ENCODE peak calls at places on chromosomes 1 and 21, in eight cellular contexts. One of them, this sample, is unnamed.

GRCh38 chr1:87805661-87806376 is 477.1 kb downstream of the LMO4 start:
- DNase-seq in GM12864: no peak
- DNase-seq in upper lobe of right lung: no peak
- DNase-seq in A549: peak; percentile 13
- DNase-seq in choroid plexus epithelial cell: peak; percentile 27
- DNase-seq in fibroblast of pulmonary artery: peak; percentile 64
- DNase-seq in brain microvascular endothelial cell: no peak
- DNase-seq in cardiac muscle cell: peak; percentile 69
- DNase-seq in this sample: no peak

GRCh38 chr1:6148497-6149241 is 31.5 kb downstream of the CHD5 start:
- DNase-seq in GM12864: no peak
- DNase-seq in upper lobe of right lung: peak; percentile 79
- DNase-seq in A549: peak; percentile 54
- DNase-seq in choroid plexus epithelial cell: peak; percentile 32
- DNase-seq in fibroblast of pulmonary artery: peak; percentile 22
- DNase-seq in brain microvascular endothelial cell: peak; percentile 22
- DNase-seq in cardiac muscle cell: peak; percentile 38
- DNase-seq in this sample: peak; percentile 53

GRCh38 chr21:44962481-44962966 is 22.7 kb downstream of the SLX9 start:
- DNase-seq in GM12864: no peak
- DNase-seq in upper lobe of right lung: no peak
- DNase-seq in A549: no peak
- DNase-seq in choroid plexus epithelial cell: peak; percentile 100
- DNase-seq in fibroblast of pulmonary artery: peak; percentile 99
- DNase-seq in brain microvascular endothelial cell: peak; percentile 97
- DNase-seq in cardiac muscle cell: peak; percentile 98
- DNase-seq in this sample: no peak

GRCh38 chr1:21050031-21050430 is 126.7 kb downstream of the EIF4G3 start:
- DNase-seq in GM12864: no peak
- DNase-seq in upper lobe of right lung: no peak
- DNase-seq in A549: no peak
- DNase-seq in choroid plexus epithelial cell: peak; percentile 92
- DNase-seq in fibroblast of pulmonary artery: peak; percentile 81
- DNase-seq in brain microvascular endothelial cell: peak; percentile 42
- DNase-seq in cardiac muscle cell: peak; percentile 81
- DNase-seq in this sample: no peak

GRCh38 chr1:227315500-227316346 is 2.6 kb downstream of the CDC42BPA start:
- DNase-seq in GM12864: no peak
- DNase-seq in upper lobe of right lung: no peak
- DNase-seq in A549: peak; percentile 39
- DNase-seq in choroid plexus epithelial cell: peak; percentile 78
- DNase-seq in fibroblast of pulmonary artery: peak; percentile 83
- DNase-seq in brain microvascular endothelial cell: peak; percentile 45
- DNase-seq in cardiac muscle cell: peak; percentile 81
- DNase-seq in this sample: no peak

GRCh38 chr1:204830671-204831585 is 39.7 kb upstream of the NFASC start:
- DNase-seq in GM12864: no peak
- DNase-seq in upper lobe of right lung: no peak
- DNase-seq in A549: no peak
- DNase-seq in choroid plexus epithelial cell: no peak
- DNase-seq in fibroblast of pulmonary artery: no peak
- DNase-seq in brain microvascular endothelial cell: no peak
- DNase-seq in cardiac muscle cell: no peak
- DNase-seq in this sample: no peak

GRCh38 chr21:16455978-16456377 is 726.2 kb downstream of the USP25 start:
- DNase-seq in GM12864: no peak
- DNase-seq in upper lobe of right lung: no peak
- DNase-seq in A549: no peak
- DNase-seq in choroid plexus epithelial cell: peak; percentile 33
- DNase-seq in fibroblast of pulmonary artery: no peak
- DNase-seq in brain microvascular endothelial cell: no peak
- DNase-seq in cardiac muscle cell: no peak
- DNase-seq in this sample: no peak

GRCh38 chr1:226063362-226064167 is 1.0 kb downstream of the H3-3A start:
- DNase-seq in GM12864: no peak
- DNase-seq in upper lobe of right lung: peak; percentile 72
- DNase-seq in A549: peak; percentile 15
- DNase-seq in choroid plexus epithelial cell: peak; percentile 47
- DNase-seq in fibroblast of pulmonary artery: peak; percentile 40
- DNase-seq in brain microvascular endothelial cell: peak; percentile 25
- DNase-seq in cardiac muscle cell: peak; percentile 45
- DNase-seq in this sample: peak; percentile 29

GRCh38 chr1:183812686-183813569 is 8.0 kb downstream of the RGL1 start:
- DNase-seq in GM12864: no peak
- DNase-seq in upper lobe of right lung: no peak
- DNase-seq in A549: no peak
- DNase-seq in choroid plexus epithelial cell: peak; percentile 78
- DNase-seq in fibroblast of pulmonary artery: peak; percentile 72
- DNase-seq in brain microvascular endothelial cell: peak; percentile 74
- DNase-seq in cardiac muscle cell: peak; percentile 69
- DNase-seq in this sample: no peak

GRCh38 chr1:226653311-226653921 is 85.7 kb downstream of the ITPKB start:
- DNase-seq in GM12864: no peak
- DNase-seq in upper lobe of right lung: no peak
- DNase-seq in A549: no peak
- DNase-seq in choroid plexus epithelial cell: no peak
- DNase-seq in fibroblast of pulmonary artery: no peak
- DNase-seq in brain microvascular endothelial cell: no peak
- DNase-seq in cardiac muscle cell: no peak
- DNase-seq in this sample: no peak

GRCh38 chr1:36269408-36269838 is 36.7 kb upstream of the SH3D21 start:
- DNase-seq in GM12864: no peak
- DNase-seq in upper lobe of right lung: no peak
- DNase-seq in A549: no peak
- DNase-seq in choroid plexus epithelial cell: peak; percentile 56
- DNase-seq in fibroblast of pulmonary artery: peak; percentile 34
- DNase-seq in brain microvascular endothelial cell: no peak
- DNase-seq in cardiac muscle cell: peak; percentile 37
- DNase-seq in this sample: no peak

GRCh38 chr21:33815153-33815707 is 100.4 kb downstream of the ATP5PO start:
- DNase-seq in GM12864: no peak
- DNase-seq in upper lobe of right lung: no peak
- DNase-seq in A549: no peak
- DNase-seq in choroid plexus epithelial cell: no peak
- DNase-seq in fibroblast of pulmonary artery: no peak
- DNase-seq in brain microvascular endothelial cell: no peak
- DNase-seq in cardiac muscle cell: no peak
- DNase-seq in this sample: no peak

GRCh38 chr1:183887826-183888819 is 83.2 kb downstream of the RGL1 start:
- DNase-seq in GM12864: no peak
- DNase-seq in upper lobe of right lung: no peak
- DNase-seq in A549: no peak
- DNase-seq in choroid plexus epithelial cell: peak; percentile 40
- DNase-seq in fibroblast of pulmonary artery: no peak
- DNase-seq in brain microvascular endothelial cell: no peak
- DNase-seq in cardiac muscle cell: no peak
- DNase-seq in this sample: no peak

GRCh38 chr1:28078262-28078661 is 10.1 kb downstream of the EYA3 start:
- DNase-seq in GM12864: no peak
- DNase-seq in upper lobe of right lung: no peak
- DNase-seq in A549: no peak
- DNase-seq in choroid plexus epithelial cell: peak; percentile 38
- DNase-seq in fibroblast of pulmonary artery: no peak
- DNase-seq in brain microvascular endothelial cell: no peak
- DNase-seq in cardiac muscle cell: no peak
- DNase-seq in this sample: no peak

GRCh38 chr21:24941316-24942185 is 665.7 kb downstream of the MRPL39 start:
- DNase-seq in GM12864: no peak
- DNase-seq in upper lobe of right lung: no peak
- DNase-seq in A549: no peak
- DNase-seq in choroid plexus epithelial cell: no peak
- DNase-seq in fibroblast of pulmonary artery: no peak
- DNase-seq in brain microvascular endothelial cell: no peak
- DNase-seq in cardiac muscle cell: no peak
- DNase-seq in this sample: no peak

GRCh38 chr1:173255214-173255813 is 48.2 kb upstream of the TNFSF4 start:
- DNase-seq in GM12864: no peak
- DNase-seq in upper lobe of right lung: no peak
- DNase-seq in A549: peak; percentile 41
- DNase-seq in choroid plexus epithelial cell: peak; percentile 79
- DNase-seq in fibroblast of pulmonary artery: peak; percentile 74
- DNase-seq in brain microvascular endothelial cell: peak; percentile 52
- DNase-seq in cardiac muscle cell: peak; percentile 69
- DNase-seq in this sample: no peak

GRCh38 chr1:66809736-66810326 is 8.8 kb upstream of the INSL5 start:
- DNase-seq in GM12864: no peak
- DNase-seq in upper lobe of right lung: no peak
- DNase-seq in A549: no peak
- DNase-seq in choroid plexus epithelial cell: peak; percentile 74
- DNase-seq in fibroblast of pulmonary artery: peak; percentile 39
- DNase-seq in brain microvascular endothelial cell: peak; percentile 45
- DNase-seq in cardiac muscle cell: peak; percentile 38
- DNase-seq in this sample: no peak

GRCh38 chr1:70101774-70102173 is 103.6 kb downstream of the LRRC40 start:
- DNase-seq in GM12864: no peak
- DNase-seq in upper lobe of right lung: no peak
- DNase-seq in A549: no peak
- DNase-seq in choroid plexus epithelial cell: no peak
- DNase-seq in fibroblast of pulmonary artery: no peak
- DNase-seq in brain microvascular endothelial cell: no peak
- DNase-seq in cardiac muscle cell: no peak
- DNase-seq in this sample: no peak

GRCh38 chr1:206128192-206128591 is 11.0 kb upstream of the AVPR1B start:
- DNase-seq in GM12864: no peak
- DNase-seq in upper lobe of right lung: no peak
- DNase-seq in A549: no peak
- DNase-seq in choroid plexus epithelial cell: no peak
- DNase-seq in fibroblast of pulmonary artery: peak; percentile 4
- DNase-seq in brain microvascular endothelial cell: no peak
- DNase-seq in cardiac muscle cell: no peak
- DNase-seq in this sample: no peak

GRCh38 chr1:110421159-110421777 is 13.8 kb upstream of the LAMTOR5 start:
- DNase-seq in GM12864: no peak
- DNase-seq in upper lobe of right lung: no peak
- DNase-seq in A549: no peak
- DNase-seq in choroid plexus epithelial cell: peak; percentile 74
- DNase-seq in fibroblast of pulmonary artery: peak; percentile 38
- DNase-seq in brain microvascular endothelial cell: peak; percentile 66
- DNase-seq in cardiac muscle cell: peak; percentile 49
- DNase-seq in this sample: no peak

GRCh38 chr1:106325600-106325999 is 730.9 kb upstream of the PRMT6 start:
- DNase-seq in GM12864: no peak
- DNase-seq in upper lobe of right lung: no peak
- DNase-seq in A549: no peak
- DNase-seq in choroid plexus epithelial cell: no peak
- DNase-seq in fibroblast of pulmonary artery: no peak
- DNase-seq in brain microvascular endothelial cell: no peak
- DNase-seq in cardiac muscle cell: no peak
- DNase-seq in this sample: no peak

GRCh38 chr1:20847619-20848080 is 60.5 kb upstream of the HP1BP3 start:
- DNase-seq in GM12864: no peak
- DNase-seq in upper lobe of right lung: no peak
- DNase-seq in A549: peak; percentile 7
- DNase-seq in choroid plexus epithelial cell: peak; percentile 72
- DNase-seq in fibroblast of pulmonary artery: peak; percentile 60
- DNase-seq in brain microvascular endothelial cell: no peak
- DNase-seq in cardiac muscle cell: peak; percentile 27
- DNase-seq in this sample: no peak

GRCh38 chr1:121522061-121522759 is 337.4 kb downstream of the SRGAP2C start:
- DNase-seq in GM12864: no peak
- DNase-seq in upper lobe of right lung: no peak
- DNase-seq in A549: no peak
- DNase-seq in choroid plexus epithelial cell: no peak
- DNase-seq in fibroblast of pulmonary artery: no peak
- DNase-seq in brain microvascular endothelial cell: no peak
- DNase-seq in cardiac muscle cell: no peak
- DNase-seq in this sample: no peak

GRCh38 chr1:245398180-245398579 is 243.4 kb downstream of the KIF26B start:
- DNase-seq in GM12864: no peak
- DNase-seq in upper lobe of right lung: no peak
- DNase-seq in A549: no peak
- DNase-seq in choroid plexus epithelial cell: no peak
- DNase-seq in fibroblast of pulmonary artery: no peak
- DNase-seq in brain microvascular endothelial cell: no peak
- DNase-seq in cardiac muscle cell: no peak
- DNase-seq in this sample: no peak

GRCh38 chr1:95366498-95366897 is 132.5 kb downstream of the RWDD3 start:
- DNase-seq in GM12864: no peak
- DNase-seq in upper lobe of right lung: no peak
- DNase-seq in A549: no peak
- DNase-seq in choroid plexus epithelial cell: no peak
- DNase-seq in fibroblast of pulmonary artery: no peak
- DNase-seq in brain microvascular endothelial cell: no peak
- DNase-seq in cardiac muscle cell: no peak
- DNase-seq in this sample: no peak
- TF ChIP-seq CTCF in GM12864: no peak
- TF ChIP-seq CTCF in upper lobe of right lung: no peak
- TF ChIP-seq CTCF in A549: no peak
- TF ChIP-seq CTCF in choroid plexus epithelial cell: no peak
- TF ChIP-seq CTCF in fibroblast of pulmonary artery: no peak
- TF ChIP-seq CTCF in brain microvascular endothelial cell: no peak
- TF ChIP-seq CTCF in cardiac muscle cell: no peak
- TF ChIP-seq CTCF in this sample: no peak

GRCh38 chr1:92748138-92748537 is 36.8 kb downstream of the EVI5 start:
- DNase-seq in GM12864: no peak
- DNase-seq in upper lobe of right lung: no peak
- DNase-seq in A549: no peak
- DNase-seq in choroid plexus epithelial cell: peak; percentile 30
- DNase-seq in fibroblast of pulmonary artery: no peak
- DNase-seq in brain microvascular endothelial cell: no peak
- DNase-seq in cardiac muscle cell: no peak
- DNase-seq in this sample: no peak
- TF ChIP-seq CTCF in GM12864: no peak
- TF ChIP-seq CTCF in upper lobe of right lung: no peak
- TF ChIP-seq CTCF in A549: no peak
- TF ChIP-seq CTCF in choroid plexus epithelial cell: peak; percentile 19
- TF ChIP-seq CTCF in fibroblast of pulmonary artery: peak; percentile 1
- TF ChIP-seq CTCF in brain microvascular endothelial cell: peak; percentile 27
- TF ChIP-seq CTCF in cardiac muscle cell: no peak
- TF ChIP-seq CTCF in this sample: no peak

DNA sequence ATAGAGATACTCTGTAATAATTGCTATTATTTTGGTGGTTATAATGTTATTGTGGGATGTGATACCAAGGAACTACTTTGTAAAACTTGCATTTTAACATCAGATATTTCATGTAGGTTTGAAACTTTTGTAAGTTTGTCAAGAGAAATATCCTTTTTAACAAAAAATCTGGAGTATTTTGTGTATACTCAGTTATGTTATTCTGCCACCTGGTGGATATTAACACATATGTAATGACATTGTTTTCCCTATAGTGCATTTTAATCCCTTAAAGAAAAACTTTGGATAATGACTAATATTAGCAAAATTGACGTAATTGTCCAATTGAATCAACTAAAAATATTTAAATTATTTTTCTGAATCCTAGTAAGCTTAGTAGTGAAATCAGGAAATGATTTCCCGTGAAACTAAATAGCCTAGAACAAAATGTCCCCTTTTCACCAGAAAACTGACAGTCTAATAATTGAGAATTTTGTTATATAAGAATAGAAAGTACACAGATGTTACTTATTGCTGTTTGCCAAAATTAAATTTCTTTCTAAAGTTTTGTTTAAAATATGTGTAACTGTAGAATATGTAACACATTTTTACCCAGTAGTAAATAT is 39.6 kb downstream of the KCTD3 start:
- DNase-seq in GM12864: no peak
- DNase-seq in upper lobe of right lung: no peak
- DNase-seq in A549: peak; percentile 15
- DNase-seq in choroid plexus epithelial cell: peak; percentile 48
- DNase-seq in fibroblast of pulmonary artery: peak; percentile 42
- DNase-seq in brain microvascular endothelial cell: no peak
- DNase-seq in cardiac muscle cell: peak; percentile 37
- DNase-seq in this sample: no peak
- TF ChIP-seq CTCF in GM12864: peak; percentile 7
- TF ChIP-seq CTCF in upper lobe of right lung: peak; percentile 51
- TF ChIP-seq CTCF in A549: peak; percentile 48
- TF ChIP-seq CTCF in choroid plexus epithelial cell: peak; percentile 46
- TF ChIP-seq CTCF in fibroblast of pulmonary artery: peak; percentile 39
- TF ChIP-seq CTCF in brain microvascular endothelial cell: peak; percentile 15
- TF ChIP-seq CTCF in cardiac muscle cell: peak; percentile 52
- TF ChIP-seq CTCF in this sample: peak; percentile 62

GRCh38 chr1:94920061-94920460 is 6.8 kb downstream of the CNN3 start:
- DNase-seq in GM12864: no peak
- DNase-seq in upper lobe of right lung: no peak
- DNase-seq in A549: no peak
- DNase-seq in choroid plexus epithelial cell: no peak
- DNase-seq in fibroblast of pulmonary artery: no peak
- DNase-seq in brain microvascular endothelial cell: peak; percentile 25
- DNase-seq in cardiac muscle cell: no peak
- DNase-seq in this sample: no peak
- TF ChIP-seq CTCF in GM12864: no peak
- TF ChIP-seq CTCF in upper lobe of right lung: no peak
- TF ChIP-seq CTCF in A549: no peak
- TF ChIP-seq CTCF in choroid plexus epithelial cell: peak; percentile 21
- TF ChIP-seq CTCF in fibroblast of pulmonary artery: no peak
- TF ChIP-seq CTCF in brain microvascular endothelial cell: no peak
- TF ChIP-seq CTCF in cardiac muscle cell: no peak
- TF ChIP-seq CTCF in this sample: no peak

This sample was measured in progenitor cell of endocrine pancreas.